ENCODE peak calls at places on chromosomes 6 and 20, in five cellular contexts. One of them, this sample, is unnamed. For H3K27me3, the result is how much of the 10 kb centered on the place peaks cover.

GRCh38 chr6:135738646-135739045 is 112.9 kb upstream of the PDE7B start:
- DNase-seq in tibial nerve: no peak
- DNase-seq in HepG2: no peak
- DNase-seq in Caco-2: no peak
- DNase-seq in SK-N-SH: no peak
- DNase-seq in this sample: no peak

GRCh38 chr6:42564496-42564890 is 664 bp downstream of the UBR2 start:
- DNase-seq in tibial nerve: no peak
- DNase-seq in HepG2: peak
- DNase-seq in Caco-2: no peak
- DNase-seq in SK-N-SH: no peak
- DNase-seq in this sample: no peak

GRCh38 chr6:104483225-104483834 is 376.4 kb downstream of the HACE1 start:
- DNase-seq in tibial nerve: no peak
- DNase-seq in HepG2: peak
- DNase-seq in Caco-2: no peak
- DNase-seq in SK-N-SH: peak
- DNase-seq in this sample: peak

GRCh38 chr6:22907085-22907484 is 337.7 kb downstream of the HDGFL1 start:
- DNase-seq in tibial nerve: no peak
- DNase-seq in HepG2: no peak
- DNase-seq in Caco-2: no peak
- DNase-seq in SK-N-SH: no peak
- DNase-seq in this sample: no peak

GRCh38 chr20:11166716-11167115 is 492.9 kb upstream of the JAG1 start:
- DNase-seq in tibial nerve: no peak
- DNase-seq in HepG2: no peak
- DNase-seq in Caco-2: no peak
- DNase-seq in SK-N-SH: no peak
- DNase-seq in this sample: no peak

GRCh38 chr20:39117486-39117885 is 155.3 kb downstream of the DHX35 start:
- DNase-seq in tibial nerve: no peak
- DNase-seq in HepG2: peak
- DNase-seq in Caco-2: no peak
- DNase-seq in SK-N-SH: no peak
- DNase-seq in this sample: no peak

GRCh38 chr6:168060521-168060931 is 18.5 kb downstream of the FRMD1 start:
- DNase-seq in tibial nerve: no peak
- DNase-seq in HepG2: peak
- DNase-seq in Caco-2: peak
- DNase-seq in SK-N-SH: peak
- DNase-seq in this sample: peak

GRCh38 chr6:5998741-5999687 is 7.7 kb downstream of the NRN1 start:
- DNase-seq in tibial nerve: no peak
- DNase-seq in HepG2: no peak
- DNase-seq in Caco-2: no peak
- DNase-seq in SK-N-SH: peak
- DNase-seq in this sample: peak

GRCh38 chr20:62367136-62367482 is at the start of gene LAMA5:
- DNase-seq in tibial nerve: no peak
- DNase-seq in HepG2: peak
- DNase-seq in Caco-2: peak
- DNase-seq in SK-N-SH: peak
- DNase-seq in this sample: peak

GRCh38 chr6:414447-414846 is 22.9 kb downstream of the IRF4 start:
- DNase-seq in tibial nerve: no peak
- DNase-seq in HepG2: no peak
- DNase-seq in Caco-2: no peak
- DNase-seq in SK-N-SH: no peak
- DNase-seq in this sample: no peak

GRCh38 chr20:10714236-10714975 is 40.6 kb upstream of the JAG1 start:
- DNase-seq in tibial nerve: no peak
- DNase-seq in HepG2: no peak
- DNase-seq in Caco-2: no peak
- DNase-seq in SK-N-SH: no peak
- DNase-seq in this sample: no peak

GRCh38 chr20:1322511-1323245 is 6.3 kb downstream of the SDCBP2 start:
- DNase-seq in tibial nerve: no peak
- DNase-seq in HepG2: no peak
- DNase-seq in Caco-2: no peak
- DNase-seq in SK-N-SH: no peak
- DNase-seq in this sample: no peak

GRCh38 chr20:1323256-1323655 is 5.7 kb downstream of the SDCBP2 start:
- DNase-seq in tibial nerve: no peak
- DNase-seq in HepG2: no peak
- DNase-seq in Caco-2: no peak
- DNase-seq in SK-N-SH: no peak
- DNase-seq in this sample: no peak

GRCh38 chr20:1324598-1325172 is 4.3 kb downstream of the SDCBP2 start:
- DNase-seq in tibial nerve: no peak
- DNase-seq in HepG2: no peak
- DNase-seq in Caco-2: no peak
- DNase-seq in SK-N-SH: no peak
- DNase-seq in this sample: no peak

GRCh38 chr20:1325173-1326030 is 3.5 kb downstream of the SDCBP2 start:
- DNase-seq in tibial nerve: peak
- DNase-seq in HepG2: peak
- DNase-seq in Caco-2: peak
- DNase-seq in SK-N-SH: peak
- DNase-seq in this sample: peak

DNA sequence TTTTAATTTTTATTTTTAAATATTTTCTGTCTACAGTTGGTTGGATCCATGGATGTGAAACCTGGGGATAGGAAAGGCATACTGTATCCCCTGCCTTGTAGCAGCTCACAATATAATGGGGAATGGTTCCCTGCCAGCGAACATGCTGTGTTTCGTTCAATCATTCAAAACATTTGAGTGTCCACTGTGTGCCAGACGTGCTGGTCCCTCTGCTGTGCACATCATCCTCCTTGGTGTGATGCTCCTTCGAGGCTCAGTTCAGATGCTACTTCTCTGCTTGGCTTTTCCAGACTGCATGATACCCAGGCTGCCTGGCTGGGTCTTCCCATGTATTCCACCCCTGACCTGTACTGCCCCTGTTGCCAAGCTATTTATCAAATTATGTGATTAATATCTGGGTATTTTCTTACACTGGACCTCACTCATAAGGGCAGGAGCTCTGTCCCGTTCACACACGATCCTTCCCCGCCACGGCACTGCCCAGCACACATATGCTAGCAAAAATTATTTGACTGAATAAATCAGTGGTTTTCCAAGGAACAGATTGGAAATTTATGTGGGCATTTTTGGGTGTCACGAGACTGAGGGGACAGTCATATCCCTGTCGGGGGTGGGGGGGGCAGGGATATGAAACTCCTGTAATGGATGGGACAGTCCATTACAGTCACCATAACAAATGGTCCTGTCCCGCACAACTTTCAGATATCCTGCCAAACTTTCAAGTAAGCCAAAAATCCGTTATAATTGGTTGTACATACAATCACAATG is 4.9 kb downstream of the SDCBP2 start:
- DNase-seq in tibial nerve: no peak
- DNase-seq in HepG2: no peak
- DNase-seq in Caco-2: no peak
- DNase-seq in SK-N-SH: no peak
- DNase-seq in this sample: no peak
- H3K4me3 ChIP-seq in tibial nerve: no peak
- H3K4me3 ChIP-seq in HepG2: no peak
- H3K4me3 ChIP-seq in Caco-2: no peak
- H3K4me3 ChIP-seq in SK-N-SH: peak
- H3K4me3 ChIP-seq in this sample: no peak

GRCh38 chr6:33052627-33053026 is 20.8 kb downstream of the HLA-DPA1 start:
- DNase-seq in tibial nerve: no peak
- DNase-seq in HepG2: no peak
- DNase-seq in Caco-2: peak
- DNase-seq in SK-N-SH: no peak
- DNase-seq in this sample: no peak

GRCh38 chr6:33053230-33053629 is 20.2 kb downstream of the HLA-DPA1 start:
- DNase-seq in tibial nerve: no peak
- DNase-seq in HepG2: peak
- DNase-seq in Caco-2: peak
- DNase-seq in SK-N-SH: no peak
- DNase-seq in this sample: no peak

GRCh38 chr6:33049323-33049722 is 24.1 kb downstream of the HLA-DPA1 start:
- DNase-seq in tibial nerve: no peak
- DNase-seq in HepG2: no peak
- DNase-seq in Caco-2: no peak
- DNase-seq in SK-N-SH: no peak
- DNase-seq in this sample: no peak

DNA sequence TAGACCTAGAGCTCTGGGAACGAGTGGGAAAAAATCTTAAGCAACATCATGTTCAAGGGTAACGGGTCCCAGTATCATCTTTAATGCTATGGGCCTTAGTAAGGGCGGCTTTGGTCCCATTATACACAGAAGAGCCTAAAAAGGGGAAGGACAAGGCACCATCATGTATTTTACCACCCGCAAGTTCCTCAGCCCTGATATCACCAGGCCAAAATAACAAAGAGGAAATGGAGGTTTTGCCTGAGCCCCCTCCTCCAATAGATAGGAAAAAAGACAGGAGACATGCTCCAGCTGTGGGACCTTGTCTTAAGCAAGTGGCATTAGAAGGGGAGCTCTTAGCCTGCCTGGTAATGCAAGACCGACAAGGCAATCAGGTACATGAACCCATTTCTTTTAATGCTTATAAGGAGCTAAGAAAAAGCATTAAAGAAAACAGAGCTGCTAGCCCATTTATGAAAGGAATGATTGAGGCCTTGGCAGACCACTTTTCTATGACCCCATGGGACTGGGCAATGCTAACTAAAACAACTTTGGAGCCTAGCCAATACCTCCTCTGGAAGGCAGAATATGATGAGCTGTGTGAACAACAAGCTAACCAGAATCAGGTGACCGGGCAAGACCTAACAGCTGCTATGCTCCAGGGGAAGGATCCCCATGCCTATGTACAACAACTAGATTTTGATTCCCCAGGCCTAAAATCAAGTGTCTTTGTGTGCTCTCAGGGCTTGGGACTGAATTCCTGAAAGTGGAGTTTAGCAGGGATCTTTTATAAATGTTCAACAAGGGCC is 23.2 kb downstream of the HLA-DPA1 start:
- DNase-seq in tibial nerve: no peak
- DNase-seq in HepG2: no peak
- DNase-seq in Caco-2: no peak
- DNase-seq in SK-N-SH: no peak
- DNase-seq in this sample: no peak
- H3K27me3 ChIP-seq in tibial nerve: under half
- H3K27me3 ChIP-seq in HepG2: under half
- H3K27me3 ChIP-seq in Caco-2: under half
- H3K27me3 ChIP-seq in SK-N-SH: under half
- H3K27me3 ChIP-seq in this sample: under half

GRCh38 chr6:84773431-84774173 is 9.2 kb upstream of the TBX18 start:
- DNase-seq in tibial nerve: peak
- DNase-seq in HepG2: no peak
- DNase-seq in Caco-2: no peak
- DNase-seq in SK-N-SH: peak
- DNase-seq in this sample: peak

GRCh38 chr6:84771732-84772131 is 7.3 kb upstream of the TBX18 start:
- DNase-seq in tibial nerve: no peak
- DNase-seq in HepG2: no peak
- DNase-seq in Caco-2: no peak
- DNase-seq in SK-N-SH: no peak
- DNase-seq in this sample: peak

GRCh38 chr6:84774174-84775158 is 10.1 kb upstream of the TBX18 start:
- DNase-seq in tibial nerve: peak
- DNase-seq in HepG2: no peak
- DNase-seq in Caco-2: peak
- DNase-seq in SK-N-SH: peak
- DNase-seq in this sample: peak

GRCh38 chr6:84772428-84773132 is 8.2 kb upstream of the TBX18 start:
- DNase-seq in tibial nerve: no peak
- DNase-seq in HepG2: no peak
- DNase-seq in Caco-2: no peak
- DNase-seq in SK-N-SH: peak
- DNase-seq in this sample: peak

GRCh38 chr6:84773133-84773430 is 8.7 kb upstream of the TBX18 start:
- DNase-seq in tibial nerve: no peak
- DNase-seq in HepG2: no peak
- DNase-seq in Caco-2: no peak
- DNase-seq in SK-N-SH: no peak
- DNase-seq in this sample: peak
- H3K4me3 ChIP-seq in tibial nerve: peak
- H3K4me3 ChIP-seq in HepG2: no peak
- H3K4me3 ChIP-seq in Caco-2: no peak
- H3K4me3 ChIP-seq in SK-N-SH: peak
- H3K4me3 ChIP-seq in this sample: peak

DNA sequence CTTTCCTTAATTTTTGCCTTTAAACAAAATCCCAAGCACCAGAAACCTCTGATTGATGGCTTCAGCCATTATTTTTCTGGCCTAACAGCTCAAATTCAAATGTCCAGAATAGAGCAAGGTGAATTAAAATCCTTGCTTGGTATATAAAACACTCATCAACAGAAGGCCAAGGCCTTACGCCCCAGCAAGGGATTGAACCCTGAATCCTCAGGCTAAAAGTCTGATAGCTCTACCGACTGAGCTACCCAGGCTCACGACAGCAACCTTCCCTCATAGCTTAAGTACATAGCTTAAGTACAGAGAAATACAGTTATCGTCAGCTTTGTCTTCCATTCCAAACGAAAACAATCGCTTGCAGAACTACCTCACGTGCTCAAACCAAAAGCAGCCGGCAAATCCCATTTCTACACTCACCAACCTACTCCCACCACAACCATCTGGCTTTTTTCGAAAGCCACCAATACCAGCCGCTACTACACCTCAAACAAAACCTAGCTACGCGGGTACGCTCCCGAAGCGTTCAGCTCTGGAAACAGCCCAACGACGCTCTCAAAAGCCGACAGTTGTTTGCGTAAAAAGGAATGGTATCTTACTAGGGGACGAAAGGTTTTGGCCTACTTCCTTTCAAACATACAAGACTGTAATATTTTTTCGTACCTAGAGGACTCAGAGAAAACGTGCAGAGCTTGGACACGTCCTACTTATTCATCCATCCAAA is 167.5 kb downstream of the GPX5 start:
- DNase-seq in tibial nerve: no peak
- DNase-seq in HepG2: no peak
- DNase-seq in Caco-2: no peak
- DNase-seq in SK-N-SH: no peak
- DNase-seq in this sample: peak
- H3K27me3 ChIP-seq in tibial nerve: under half
- H3K27me3 ChIP-seq in HepG2: under half
- H3K27me3 ChIP-seq in Caco-2: under half
- H3K27me3 ChIP-seq in SK-N-SH: half or more
- H3K27me3 ChIP-seq in this sample: under half

GRCh38 chr20:6121504-6121903 is 1.3 kb downstream of the FERMT1 start:
- DNase-seq in tibial nerve: no peak
- DNase-seq in HepG2: no peak
- DNase-seq in Caco-2: no peak
- DNase-seq in SK-N-SH: no peak
- DNase-seq in this sample: no peak
- H3K4me3 ChIP-seq in tibial nerve: no peak
- H3K4me3 ChIP-seq in HepG2: peak
- H3K4me3 ChIP-seq in Caco-2: peak
- H3K4me3 ChIP-seq in SK-N-SH: no peak
- H3K4me3 ChIP-seq in this sample: no peak

DNA sequence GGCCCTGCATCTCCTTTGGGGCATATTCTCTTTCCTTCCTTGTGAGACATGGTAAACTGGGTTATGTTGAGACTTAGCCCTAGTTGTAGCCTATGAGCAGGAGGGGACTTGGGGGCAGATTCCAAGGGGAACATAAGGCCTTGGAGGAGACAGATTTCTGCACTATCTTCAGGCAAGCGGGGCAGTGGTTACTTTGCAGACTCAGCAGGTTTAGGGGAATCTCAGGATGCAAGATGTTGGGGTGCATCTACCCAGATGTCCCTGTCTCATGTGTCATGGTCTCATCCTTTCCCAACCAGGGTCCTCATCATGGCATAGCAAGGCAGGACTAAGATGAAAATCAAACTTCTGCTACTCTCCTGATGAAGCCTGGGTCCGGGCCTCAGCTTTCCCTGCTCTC is 58.6 kb upstream of the PTPRT start:
- DNase-seq in tibial nerve: no peak
- DNase-seq in HepG2: no peak
- DNase-seq in Caco-2: no peak
- DNase-seq in SK-N-SH: no peak
- DNase-seq in this sample: no peak
- H3K27me3 ChIP-seq in tibial nerve: under half
- H3K27me3 ChIP-seq in HepG2: under half
- H3K27me3 ChIP-seq in Caco-2: under half
- H3K27me3 ChIP-seq in SK-N-SH: under half
- H3K27me3 ChIP-seq in this sample: under half